ENCODE peak calls at places on chromosomes 16 and 17, in ten cellular contexts. B is myocyte; V is cardiac muscle cell; T is pons; W is dorsolateral prefrontal cortex; J is fibroblast of villous mesenchyme; P is pulmonary artery endothelial cell; L is ovary; Y is right cardiac atrium; G is stimulated activated CD4-positive, alpha-beta T cell treated with anti-CD3 and anti-CD28 coated beads, Interleukin-4, amount 100 ng/mL, for 4 hours. N is an unnamed sample.

GRCh38 chr16:84677849-84678248 is 22.0 kb upstream of the USP10 start:
- DNase-seq in B (no peak), V (no peak), T (no peak), W (no peak), J (no peak), P (no peak), L (no peak), Y (no peak), G (no peak), N (no peak)

GRCh38 chr17:81512984-81513668 is 527 bp upstream of the ACTG1 start:
- DNase-seq in B (peak), V (peak), T (no peak), W (no peak), J (no peak), P (no peak), L (peak), Y (peak), G (no peak), N (peak)

GRCh38 chr16:2180962-2181923 is 15.2 kb downstream of the CASKIN1 start:
- DNase-seq in B (no peak), V (no peak), T (no peak), W (no peak), J (no peak), P (no peak), L (no peak), Y (no peak), G (no peak), N (no peak)

GRCh38 chr17:9424071-9424640 is 151.5 kb downstream of the STX8 start:
- DNase-seq in B (no peak), V (no peak), T (no peak), W (no peak), J (no peak), P (no peak), L (no peak), Y (no peak), G (no peak), N (no peak)

GRCh38 chr16:72938426-72939164 is 109.3 kb downstream of the ZFHX3 start:
- DNase-seq in B (peak), V (peak), T (peak), W (no peak), J (peak), P (peak), L (peak), Y (peak), G (no peak), N (no peak)

GRCh38 chr17:56636276-56636675 is 42.8 kb downstream of the NOG start:
- DNase-seq in B (no peak), V (no peak), T (no peak), W (no peak), J (no peak), P (no peak), L (no peak), Y (no peak), G (no peak), N (no peak)

GRCh38 chr16:21598676-21599157 is 660 bp upstream of the METTL9 start:
- DNase-seq in B (peak), V (peak), T (peak), W (no peak), J (no peak), P (peak), L (no peak), Y (no peak), G (no peak), N (peak)

GRCh38 chr17:59890720-59891119 is 2.0 kb downstream of the TUBD1 start:
- DNase-seq in B (no peak), V (no peak), T (no peak), W (no peak), J (peak), P (no peak), L (no peak), Y (no peak), G (no peak), N (no peak)

GRCh38 chr17:57894848-57895247 is 45.0 kb upstream of the MRPS23 start:
- DNase-seq in B (no peak), V (no peak), T (no peak), W (no peak), J (no peak), P (no peak), L (no peak), Y (no peak), G (no peak), N (no peak)

GRCh38 chr16:22764662-22765302 is 49.2 kb upstream of the HS3ST2 start:
- DNase-seq in B (no peak), V (no peak), T (no peak), W (no peak), J (no peak), P (no peak), L (no peak), Y (no peak), G (no peak), N (no peak)

GRCh38 chr16:84508502-84508901 is 4.0 kb upstream of the MEAK7 start:
- DNase-seq in B (no peak), V (no peak), T (no peak), W (no peak), J (no peak), P (no peak), L (no peak), Y (no peak), G (no peak), N (no peak)

GRCh38 chr16:106623-107324 is 28.7 kb downstream of the MPG start:
- DNase-seq in B (peak), V (peak), T (peak), W (no peak), J (peak), P (peak), L (peak), Y (peak), G (peak), N (peak)

GRCh38 chr16:57906385-57907316 is 64.3 kb downstream of the CNGB1 start:
- DNase-seq in B (peak), V (no peak), T (no peak), W (no peak), J (no peak), P (no peak), L (no peak), Y (peak), G (peak), N (no peak)

GRCh38 chr16:89961920-89962319 is 13.4 kb downstream of the DEF8 start:
- DNase-seq in B (no peak), V (no peak), T (no peak), W (no peak), J (no peak), P (no peak), L (no peak), Y (peak), G (no peak), N (no peak)

GRCh38 chr17:43353364-43353763 is 45.4 kb upstream of the ARL4D start:
- DNase-seq in B (no peak), V (no peak), T (no peak), W (no peak), J (no peak), P (no peak), L (no peak), Y (no peak), G (no peak), N (no peak)

GRCh38 chr16:52741386-52741785 is 194.4 kb upstream of the TOX3 start:
- DNase-seq in B (no peak), V (no peak), T (no peak), W (no peak), J (no peak), P (no peak), L (no peak), Y (no peak), G (no peak), N (no peak)

GRCh38 chr17:42518046-42518754 is 17.8 kb upstream of the NAGLU start:
- DNase-seq in B (peak), V (peak), T (peak), W (peak), J (peak), P (peak), L (peak), Y (peak), G (no peak), N (no peak)

GRCh38 chr16:54931041-54931756 is 534 bp downstream of the IRX5 start:
- DNase-seq in B (peak), V (peak), T (no peak), W (no peak), J (no peak), P (no peak), L (peak), Y (peak), G (no peak), N (peak)

GRCh38 chr17:18064053-18064452 is 23.7 kb upstream of the DRG2 start:
- DNase-seq in B (peak), V (no peak), T (no peak), W (no peak), J (no peak), P (no peak), L (no peak), Y (no peak), G (no peak), N (no peak)

GRCh38 chr17:64020068-64020766 is at the start of gene ICAM2:
- DNase-seq in B (peak), V (no peak), T (peak), W (no peak), J (no peak), P (no peak), L (no peak), Y (peak), G (peak), N (no peak)

GRCh38 chr16:1150511-1150982 is 2.4 kb upstream of the CACNA1H start:
- DNase-seq in B (peak), V (no peak), T (no peak), W (no peak), J (peak), P (no peak), L (peak), Y (no peak), G (peak), N (no peak)

GRCh38 chr16:75836377-75837010 is 110.2 kb upstream of the CPHXL start:
- DNase-seq in B (no peak), V (no peak), T (no peak), W (no peak), J (no peak), P (no peak), L (no peak), Y (no peak), G (no peak), N (peak)

GRCh38 chr17:2796164-2797140 is at the start of gene RAP1GAP2:
- DNase-seq in B (no peak), V (no peak), T (peak), W (no peak), J (no peak), P (no peak), L (no peak), Y (peak), G (peak), N (no peak)

GRCh38 chr16:18050777-18051176 is 285.8 kb downstream of the NPIPA8 start:
- DNase-seq in B (no peak), V (no peak), T (no peak), W (no peak), J (no peak), P (no peak), L (no peak), Y (no peak), G (no peak), N (no peak)

GRCh38 chr16:30523768-30524574 is 2.4 kb downstream of the ZNF768 start:
- DNase-seq in B (no peak), V (peak), T (no peak), W (no peak), J (no peak), P (no peak), L (no peak), Y (peak), G (no peak), N (no peak)

GRCh38 chr17:10668771-10669170 is 11.7 kb upstream of the MYH3 start:
- DNase-seq in B (peak), V (peak), T (no peak), W (no peak), J (peak), P (no peak), L (no peak), Y (no peak), G (no peak), N (peak)

GRCh38 chr17:64622931-64623654 is 39.0 kb downstream of the SMURF2 start:
- DNase-seq in B (peak), V (peak), T (no peak), W (no peak), J (peak), P (peak), L (no peak), Y (no peak), G (no peak), N (no peak)

GRCh38 chr17:16002708-16003265 is 3.2 kb downstream of the TTC19 start:
- DNase-seq in B (no peak), V (no peak), T (no peak), W (no peak), J (no peak), P (no peak), L (no peak), Y (no peak), G (no peak), N (no peak)

GRCh38 chr17:37179893-37180292 is 195.9 kb upstream of the C17orf78 start:
- DNase-seq in B (no peak), V (peak), T (no peak), W (no peak), J (peak), P (peak), L (no peak), Y (no peak), G (no peak), N (no peak)

GRCh38 chr17:8623591-8623990 is 6.9 kb downstream of the MYH10 start:
- DNase-seq in B (peak), V (peak), T (no peak), W (no peak), J (no peak), P (no peak), L (no peak), Y (no peak), G (no peak), N (no peak)

N was measured in Caco-2.